ENCODE peak calls at places on chromosomes 11 and 22, in six cellular contexts. C, W, P, M, D and K are unnamed samples.

GRCh38 chr11:110098645-110099044 is 5.5 kb downstream of the ZC3H12C start:
- DNase-seq in C (no peak), W (no peak), P (peak; percentile 85), M (no peak), D (no peak), K (no peak)

GRCh38 chr11:26418391-26418790 is 86.5 kb downstream of the ANO3 start:
- DNase-seq in C (no peak), W (no peak), P (no peak), M (no peak), D (no peak), K (no peak)

GRCh38 chr11:4059424-4059823 is 35.2 kb upstream of the RRM1 start:
- DNase-seq in C (no peak), W (no peak), P (no peak), M (no peak), D (no peak), K (no peak)

GRCh38 chr11:20030472-20030871 is 129.8 kb downstream of the DBX1 start:
- DNase-seq in C (no peak), W (no peak), P (no peak), M (no peak), D (no peak), K (no peak)

GRCh38 chr11:61728940-61729219 is 23.6 kb upstream of the MYRF start:
- DNase-seq in C (no peak), W (no peak), P (peak; percentile 90), M (no peak), D (no peak), K (no peak)

GRCh38 chr11:44731685-44732411 is 5.1 kb downstream of the TSPAN18 start:
- DNase-seq in C (no peak), W (peak; percentile 61), P (no peak), M (no peak), D (no peak), K (no peak)

GRCh38 chr11:131724436-131724995 is 354.1 kb downstream of the NTM start:
- DNase-seq in C (no peak), W (no peak), P (no peak), M (no peak), D (no peak), K (no peak)

GRCh38 chr11:87259731-87260130 is 222.0 kb downstream of the TMEM135 start:
- DNase-seq in C (no peak), W (no peak), P (no peak), M (no peak), D (no peak), K (no peak)

GRCh38 chr22:44892803-44893730 is 116.7 kb downstream of the PHF21B start:
- DNase-seq in C (no peak), W (no peak), P (no peak), M (no peak), D (no peak), K (no peak)

GRCh38 chr22:27903805-27904473 is 15.1 kb downstream of the PITPNB start:
- DNase-seq in C (no peak), W (no peak), P (no peak), M (no peak), D (no peak), K (no peak)

GRCh38 chr22:22547692-22548348 is 11.2 kb downstream of the PRAME start:
- DNase-seq in C (no peak), W (no peak), P (no peak), M (no peak), D (no peak), K (no peak)

GRCh38 chr11:102974552-102975280 is 19.2 kb upstream of the MMP13 start:
- DNase-seq in C (no peak), W (peak; percentile 11), P (peak; percentile 93), M (no peak), D (no peak), K (no peak)

GRCh38 chr11:84564180-84564866 is 1062.8 kb downstream of the DLG2 start:
- DNase-seq in C (peak; percentile 35), W (peak; percentile 48), P (peak; percentile 88), M (no peak), D (peak; percentile 15), K (no peak)

GRCh38 chr11:57546869-57547518 is 9.6 kb downstream of the SMTNL1 start:
- DNase-seq in C (no peak), W (peak; percentile 9), P (peak; percentile 62), M (no peak), D (no peak), K (no peak)

GRCh38 chr11:107708787-107709186 is 3.1 kb downstream of the SLN start:
- DNase-seq in C (no peak), W (no peak), P (no peak), M (no peak), D (no peak), K (no peak)

GRCh38 chr11:70699294-70700221 is 301.2 kb downstream of the CTTN start:
- DNase-seq in C (no peak), W (peak; percentile 38), P (peak; percentile 42), M (no peak), D (no peak), K (no peak)

GRCh38 chr11:66288138-66288865 is 641 bp downstream of the YIF1A start:
- DNase-seq in C (no peak), W (no peak), P (peak; percentile 25), M (no peak), D (no peak), K (no peak)

GRCh38 chr22:49825944-49826602 is 1.6 kb downstream of the BRD1 start:
- DNase-seq in C (peak; percentile 58), W (no peak), P (peak; percentile 48), M (no peak), D (no peak), K (no peak)

GRCh38 chr11:31026315-31026714 is 343.2 kb downstream of the DCDC1 start:
- DNase-seq in C (no peak), W (no peak), P (no peak), M (no peak), D (no peak), K (no peak)

GRCh38 chr22:44719586-44720368 is 17.8 kb downstream of the PRR5 start:
- DNase-seq in C (no peak), W (peak; percentile 85), P (no peak), M (no peak), D (no peak), K (no peak)

GRCh38 chr11:86519064-86519911 is 144.6 kb downstream of the CCDC81 start:
- DNase-seq in C (no peak), W (no peak), P (no peak), M (no peak), D (no peak), K (no peak)

GRCh38 chr22:43152355-43153071 is 1.2 kb downstream of the TSPO start:
- DNase-seq in C (peak; percentile 52), W (peak; percentile 61), P (peak; percentile 68), M (peak; percentile 75), D (peak; percentile 75), K (peak; percentile 50)

GRCh38 chr22:46082633-46083032 is 67.7 kb upstream of the PPARA start:
- DNase-seq in C (no peak), W (no peak), P (no peak), M (no peak), D (no peak), K (no peak)

GRCh38 chr22:38867496-38868285 is 4.3 kb downstream of the CBX6 start:
- DNase-seq in C (no peak), W (no peak), P (no peak), M (no peak), D (no peak), K (no peak)

GRCh38 chr22:41178425-41178975 is 26.6 kb upstream of the L3MBTL2 start:
- DNase-seq in C (no peak), W (no peak), P (no peak), M (peak; percentile 57), D (peak; percentile 52), K (no peak)

GRCh38 chr11:68384530-68385081 is 72.2 kb downstream of the LRP5 start:
- DNase-seq in C (no peak), W (no peak), P (no peak), M (no peak), D (no peak), K (no peak)

GRCh38 chr22:41917906-41918791 is 3.3 kb upstream of the SHISA8 start:
- DNase-seq in C (no peak), W (peak; percentile 64), P (peak; percentile 63), M (peak; percentile 62), D (peak; percentile 62), K (no peak)

GRCh38 chr22:37122598-37123180 is 13.2 kb upstream of the TMPRSS6 start:
- DNase-seq in C (no peak), W (no peak), P (no peak), M (no peak), D (no peak), K (no peak)

DNA sequence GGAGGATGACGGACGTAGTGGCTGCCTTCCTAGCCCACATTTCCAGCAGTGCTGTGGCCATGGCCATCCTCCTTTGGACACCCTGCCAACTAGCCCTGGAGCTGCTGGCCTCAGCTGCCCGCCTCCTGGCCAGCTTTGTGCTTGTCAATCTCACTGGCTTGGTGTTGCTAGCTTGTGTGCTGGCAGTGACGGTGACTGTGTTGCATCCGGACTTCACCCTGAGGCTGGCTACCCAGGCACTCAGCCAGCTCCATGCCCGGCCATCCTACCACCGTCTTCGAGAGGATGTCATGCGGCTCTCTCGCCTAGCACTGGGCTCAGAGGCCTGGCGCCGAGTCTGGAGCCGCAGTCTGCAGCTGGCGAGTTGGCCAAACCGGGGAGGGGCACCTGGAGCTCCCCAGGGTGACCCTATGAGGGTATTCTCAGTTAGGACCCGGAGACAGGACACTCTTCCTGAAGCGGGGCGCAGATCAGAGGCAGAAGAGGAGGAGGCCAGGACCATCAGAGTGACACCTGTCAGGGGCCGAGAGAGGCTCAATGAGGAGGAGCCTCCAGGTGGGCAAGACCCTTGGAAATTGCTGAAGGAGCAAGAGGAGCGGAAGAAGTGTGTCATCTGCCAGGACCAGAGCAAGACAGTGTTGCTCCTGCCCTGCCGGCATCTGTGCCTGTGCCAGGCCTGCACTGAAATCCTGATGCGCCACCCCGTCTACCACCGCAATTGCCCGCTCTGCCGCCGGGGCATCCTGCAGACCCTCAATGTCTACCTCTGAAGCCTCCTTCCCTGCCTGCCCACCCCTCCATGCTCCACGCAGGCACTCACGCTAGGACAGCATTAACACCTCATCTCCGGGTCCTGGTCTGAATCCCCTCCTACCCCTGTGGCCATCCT is 1.6 kb downstream of the RNF26 start:
- DNase-seq in C (no peak), W (no peak), P (peak; percentile 46), M (no peak), D (peak; percentile 69), K (no peak)
- H3K4me3 ChIP-seq in C (no peak overlapping the region), W (peak overlapping the region; percentile 95), P (peak overlapping the region; percentile 87), M (no peak overlapping the region), D (peak overlapping the region; percentile 94), K (no peak overlapping the region)

DNA sequence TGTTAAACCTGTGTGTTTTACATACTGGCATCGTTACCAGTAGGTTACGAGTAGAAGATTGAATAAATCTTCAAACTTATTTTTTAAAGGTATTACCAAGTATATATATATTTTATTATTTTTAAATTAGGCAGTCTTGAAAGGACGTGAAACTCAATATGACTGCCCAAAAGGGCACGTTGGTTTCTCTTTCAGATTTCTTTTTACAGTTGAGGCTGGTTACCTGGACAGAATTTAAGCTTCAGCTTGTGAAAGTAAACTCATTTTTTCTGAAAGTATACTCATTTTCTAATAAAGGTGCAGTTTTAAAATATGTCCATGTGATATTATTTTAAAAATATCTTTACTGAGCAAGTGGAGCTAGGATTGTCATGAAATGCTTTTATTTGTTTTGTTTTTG is 1.7 kb downstream of the FBXO7 start:
- DNase-seq in C (no peak), W (no peak), P (no peak), M (no peak), D (no peak), K (no peak)
- H3K4me1 ChIP-seq in C (peaks cover 27% of the 10 kb centered on the region), W (peaks cover 3% of the 10 kb centered on the region), P (peaks cover 22% of the 10 kb centered on the region), M (peaks cover 52% of the 10 kb centered on the region), D (peaks cover 32% of the 10 kb centered on the region), K (peaks cover 21% of the 10 kb centered on the region)

GRCh38 chr11:125494033-125494364 is 2.1 kb downstream of the FEZ1 start:
- DNase-seq in C (no peak), W (no peak), P (no peak), M (no peak), D (no peak), K (no peak)
- H3K4me3 ChIP-seq in C (no peak overlapping the region), W (no peak overlapping the region), P (no peak overlapping the region), M (no peak overlapping the region), D (peak overlapping the region; percentile 70), K (peak overlapping the region; percentile 93)

GRCh38 chr11:126357969-126358762 is 2.7 kb downstream of the ST3GAL4 start:
- DNase-seq in C (no peak), W (no peak), P (no peak), M (no peak), D (no peak), K (no peak)
- H3K4me1 ChIP-seq in C (peaks cover 49% of the 10 kb centered on the region), W (no peaks in the 10 kb centered on the region), P (peaks cover 53% of the 10 kb centered on the region), M (peaks cover 70% of the 10 kb centered on the region), D (peaks cover 34% of the 10 kb centered on the region), K (peaks cover 55% of the 10 kb centered on the region)